ENCODE peak calls at places on chromosomes 2 and 18, in four cellular contexts. M is HCT116, T is GM12878, C is HepG2. W is an unnamed sample.
A peak's percentile ranks its signal among the peaks of the same experiment; 100 is the strongest.

GRCh38 chr2:25529034-25529433 is 144.3 kb downstream of the DTNB start:
- DNase-seq in M (no peak), T (no peak), C (no peak), W (no peak)

GRCh38 chr18:13612111-13612997 is 114.0 kb downstream of the FAM210A start:
- DNase-seq in M (no peak), T (peak; percentile 94), C (no peak), W (no peak)

GRCh38 chr2:40401896-40402295 is 50.0 kb downstream of the SLC8A1 start:
- DNase-seq in M (peak; percentile 66), T (no peak), C (no peak), W (no peak)

GRCh38 chr2:68946117-68946516 is 6.6 kb downstream of the GKN2 start:
- DNase-seq in M (no peak), T (no peak), C (no peak), W (no peak)

GRCh38 chr2:234483568-234484251 is 13.2 kb downstream of the ARL4C start:
- DNase-seq in M (no peak), T (peak; percentile 40), C (no peak), W (peak; percentile 51)

GRCh38 chr18:39952816-39953215 is 2002.2 kb upstream of the PIK3C3 start:
- DNase-seq in M (no peak), T (no peak), C (no peak), W (no peak)

GRCh38 chr2:173149491-173149890 is 73.8 kb downstream of the MAP3K20 start:
- DNase-seq in M (no peak), T (peak; percentile 35), C (no peak), W (no peak)

GRCh38 chr2:68251855-68252406 is 401 bp downstream of the PPP3R1 start:
- DNase-seq in M (no peak), T (no peak), C (no peak), W (peak; percentile 32)

GRCh38 chr2:176149484-176150337 is 1.6 kb upstream of the HOXD4 start:
- DNase-seq in M (no peak), T (no peak), C (no peak), W (peak; percentile 51)
- TF ChIP-seq EZH2 in M (no peak), T (no peak), C (no peak), W (peak; percentile 93)

DNA sequence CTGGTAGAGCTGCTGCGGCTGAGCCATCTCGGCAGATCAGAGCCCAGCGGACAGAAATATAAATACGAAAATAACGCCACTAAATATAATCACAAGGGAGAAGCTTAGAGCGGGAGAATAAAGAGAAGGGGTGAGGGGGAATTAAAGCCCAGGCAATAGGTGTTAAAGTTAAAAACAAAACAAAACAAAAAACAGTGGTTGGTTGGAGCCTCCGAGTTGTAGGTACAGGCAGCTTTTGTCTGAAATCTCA is 1.3 kb upstream of the MEIS1 start:
- DNase-seq in M (no peak), T (no peak), C (no peak), W (no peak)
- H2AFZ ChIP-seq in M (no peak overlapping the region), T (no peak overlapping the region), C (no peak overlapping the region), W (peak overlapping the region; percentile 99)

GRCh38 chr2:85302106-85302505 is 25.7 kb downstream of the TGOLN2 start:
- DNase-seq in M (no peak), T (no peak), C (no peak), W (no peak)
- TF ChIP-seq POLR2AphosphoS5 in M (no peak), T (no peak), C (no peak), W (no peak)

GRCh38 chr2:170819941-170820646 is 3.4 kb downstream of the GAD1 start:
- DNase-seq in M (no peak), T (no peak), C (no peak), W (peak; percentile 83)
- TF ChIP-seq EZH2 in M (no peak), T (no peak), C (no peak), W (no peak)

DNA sequence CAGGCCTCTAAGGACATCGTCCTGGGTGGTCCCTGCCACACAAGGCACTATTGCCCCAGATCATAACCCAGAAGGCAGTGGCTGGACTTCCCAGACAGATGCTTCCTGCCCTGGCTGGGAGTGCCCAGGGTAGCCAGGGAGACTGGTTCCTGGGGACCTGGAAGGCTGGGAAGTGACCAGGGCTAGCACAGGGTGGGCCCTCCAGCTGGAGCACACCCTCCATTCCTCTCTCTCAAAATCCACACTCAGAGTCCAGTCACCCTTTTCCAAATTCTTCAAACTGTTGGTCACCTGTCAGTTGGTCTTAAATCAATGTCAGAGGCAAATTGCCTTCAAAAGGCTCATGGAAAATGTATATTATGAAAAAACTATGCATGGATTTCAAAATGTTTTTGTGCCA is 11.6 kb upstream of the TUBB6 start:
- DNase-seq in M (no peak), T (no peak), C (no peak), W (no peak)
- H2AFZ ChIP-seq in M (no peak overlapping the region), T (no peak overlapping the region), C (no peak overlapping the region), W (peak overlapping the region; percentile 18)

GRCh38 chr2:167504695-167505094 is 616.4 kb downstream of the XIRP2 start:
- DNase-seq in M (no peak), T (no peak), C (no peak), W (no peak)
- TF ChIP-seq POLR2AphosphoS5 in M (no peak), T (no peak), C (no peak), W (no peak)

GRCh38 chr2:176115883-176116813 is at the start of gene HOXD10:
- DNase-seq in M (no peak), T (no peak), C (no peak), W (peak; percentile 92)

GRCh38 chr2:176117162-176117822 is 714 bp downstream of the HOXD10 start:
- DNase-seq in M (no peak), T (no peak), C (no peak), W (no peak)

GRCh38 chr2:176114120-176114929 is 2.3 kb upstream of the HOXD10 start:
- DNase-seq in M (no peak), T (no peak), C (peak; percentile 45), W (no peak)

GRCh38 chr2:176112375-176113302 is 3.9 kb upstream of the HOXD10 start:
- DNase-seq in M (no peak), T (no peak), C (no peak), W (no peak)

GRCh38 chr2:176114930-176115625 is 1.5 kb upstream of the HOXD10 start:
- DNase-seq in M (no peak), T (no peak), C (no peak), W (no peak)
- TF ChIP-seq EZH2 in M (no peak), T (no peak), C (peak; percentile 95), W (peak; percentile 81)

W was measured in GM23338.